ENCODE peak calls at places on chromosome 1, in four cellular contexts. F is uterus; B is activated CD4-positive, alpha-beta T cell treated with anti-CD3 and anti-CD28 coated beads for 1 hour; Y is stimulated activated CD4-positive, alpha-beta T cell treated with anti-CD3 and anti-CD28 coated beads, TNF-alpha, amount 100 ng/mL, for 48 hours. M is an unnamed sample.

GRCh38 chr1:181918893-181919728 is 142.4 kb downstream of the ZNF648 start:
- DNase-seq in F (no peak), Y (no peak), B (no peak), M (no peak)

GRCh38 chr1:245220381-245220985 is 65.7 kb downstream of the KIF26B start:
- DNase-seq in B (no peak), Y (no peak), F (no peak), M (no peak)

GRCh38 chr1:225699336-225699735 is 46.4 kb upstream of the ENAH start:
- DNase-seq in Y (no peak), F (no peak), B (no peak), M (no peak)

GRCh38 chr1:20240012-20240411 is 50.7 kb upstream of the VWA5B1 start:
- DNase-seq in Y (no peak), F (no peak), B (no peak), M (no peak)

GRCh38 chr1:59947047-59947938 is 20.7 kb upstream of the CYP2J2 start:
- DNase-seq in F (peak; percentile 26), B (peak; percentile 20), Y (peak; percentile 18), M (no peak)

GRCh38 chr1:228294717-228295116 is 86.9 kb downstream of the OBSCN start:
- DNase-seq in Y (no peak), B (no peak), F (no peak), M (no peak)

GRCh38 chr1:94792473-94792875 is 27.7 kb upstream of the SLC44A3 start:
- DNase-seq in Y (no peak), F (no peak), B (no peak), M (no peak)

GRCh38 chr1:172154571-172154970 is 265.9 kb upstream of the C1orf105 start:
- DNase-seq in Y (no peak), B (no peak), F (no peak), M (no peak)

GRCh38 chr1:2322065-2322571 is 69.2 kb downstream of the MORN1 start:
- DNase-seq in F (peak; percentile 90), Y (no peak), B (no peak), M (no peak)

GRCh38 chr1:10888289-10888688 is 91.8 kb upstream of the CASZ1 start:
- DNase-seq in B (no peak), Y (no peak), F (no peak), M (no peak)